ENCODE peak calls at places on chromosomes 6 and 20, in five cellular contexts. One of them, this sample, is unnamed.

GRCh38 chr6:41932378-41932777 is 9.2 kb downstream of the CCND3 start:
- DNase-seq in stimulated activated CD8-positive, alpha-beta memory T cell treated with anti-CD3 and anti-CD28 coated beads, Interleukin-12 subunit alpha, Interleukin-12 subunit beta, amount 100 ng/mL, for 4 hours: no peak
- DNase-seq in H7: no peak
- DNase-seq in omental fat pad: no peak
- DNase-seq in tibial artery: no peak
- DNase-seq in this sample: no peak

GRCh38 chr6:72623808-72624207 is 1.9 kb downstream of the KCNQ5 start:
- DNase-seq in H7: no peak
- DNase-seq in omental fat pad: no peak
- DNase-seq in tibial artery: no peak
- DNase-seq in stimulated activated CD8-positive, alpha-beta memory T cell treated with anti-CD3 and anti-CD28 coated beads, Interleukin-12 subunit alpha, Interleukin-12 subunit beta, amount 100 ng/mL, for 4 hours: no peak
- DNase-seq in this sample: no peak

GRCh38 chr20:40632346-40632976 is 56.6 kb downstream of the MAFB start:
- DNase-seq in omental fat pad: no peak
- DNase-seq in stimulated activated CD8-positive, alpha-beta memory T cell treated with anti-CD3 and anti-CD28 coated beads, Interleukin-12 subunit alpha, Interleukin-12 subunit beta, amount 100 ng/mL, for 4 hours: no peak
- DNase-seq in H7: no peak
- DNase-seq in tibial artery: no peak
- DNase-seq in this sample: no peak

GRCh38 chr20:49562341-49563014 is 5.5 kb downstream of the PTGIS start:
- DNase-seq in H7: peak; percentile 83
- DNase-seq in tibial artery: peak; percentile 94
- DNase-seq in stimulated activated CD8-positive, alpha-beta memory T cell treated with anti-CD3 and anti-CD28 coated beads, Interleukin-12 subunit alpha, Interleukin-12 subunit beta, amount 100 ng/mL, for 4 hours: no peak
- DNase-seq in omental fat pad: peak; percentile 49
- DNase-seq in this sample: peak; percentile 70

GRCh38 chr20:33061626-33062025 is 7.9 kb downstream of the BPIFB3 start:
- DNase-seq in omental fat pad: no peak
- DNase-seq in H7: no peak
- DNase-seq in stimulated activated CD8-positive, alpha-beta memory T cell treated with anti-CD3 and anti-CD28 coated beads, Interleukin-12 subunit alpha, Interleukin-12 subunit beta, amount 100 ng/mL, for 4 hours: no peak
- DNase-seq in tibial artery: no peak
- DNase-seq in this sample: no peak

GRCh38 chr6:48736486-48737206 is 625.6 kb upstream of the PTCHD4 start:
- DNase-seq in omental fat pad: no peak
- DNase-seq in stimulated activated CD8-positive, alpha-beta memory T cell treated with anti-CD3 and anti-CD28 coated beads, Interleukin-12 subunit alpha, Interleukin-12 subunit beta, amount 100 ng/mL, for 4 hours: no peak
- DNase-seq in tibial artery: no peak
- DNase-seq in H7: no peak
- DNase-seq in this sample: no peak

GRCh38 chr6:18263561-18264337 is 581 bp downstream of the DEK start:
- DNase-seq in omental fat pad: peak; percentile 35
- DNase-seq in stimulated activated CD8-positive, alpha-beta memory T cell treated with anti-CD3 and anti-CD28 coated beads, Interleukin-12 subunit alpha, Interleukin-12 subunit beta, amount 100 ng/mL, for 4 hours: peak; percentile 21
- DNase-seq in H7: peak; percentile 88
- DNase-seq in tibial artery: peak; percentile 50
- DNase-seq in this sample: no peak

GRCh38 chr6:167495506-167496391 is 170.9 kb downstream of the TTLL2 start:
- DNase-seq in tibial artery: no peak
- DNase-seq in H7: no peak
- DNase-seq in omental fat pad: no peak
- DNase-seq in stimulated activated CD8-positive, alpha-beta memory T cell treated with anti-CD3 and anti-CD28 coated beads, Interleukin-12 subunit alpha, Interleukin-12 subunit beta, amount 100 ng/mL, for 4 hours: no peak
- DNase-seq in this sample: no peak

GRCh38 chr6:83470587-83470986 is 39.7 kb upstream of the ME1 start:
- DNase-seq in omental fat pad: no peak
- DNase-seq in tibial artery: no peak
- DNase-seq in H7: no peak
- DNase-seq in stimulated activated CD8-positive, alpha-beta memory T cell treated with anti-CD3 and anti-CD28 coated beads, Interleukin-12 subunit alpha, Interleukin-12 subunit beta, amount 100 ng/mL, for 4 hours: no peak
- DNase-seq in this sample: no peak

GRCh38 chr6:158631678-158632537 is 12.6 kb downstream of the DYNLT1 start:
- DNase-seq in H7: no peak
- DNase-seq in stimulated activated CD8-positive, alpha-beta memory T cell treated with anti-CD3 and anti-CD28 coated beads, Interleukin-12 subunit alpha, Interleukin-12 subunit beta, amount 100 ng/mL, for 4 hours: no peak
- DNase-seq in tibial artery: peak; percentile 85
- DNase-seq in omental fat pad: no peak
- DNase-seq in this sample: no peak

GRCh38 chr6:27312146-27312949 is at the start of gene POM121L2:
- DNase-seq in stimulated activated CD8-positive, alpha-beta memory T cell treated with anti-CD3 and anti-CD28 coated beads, Interleukin-12 subunit alpha, Interleukin-12 subunit beta, amount 100 ng/mL, for 4 hours: peak; percentile 23
- DNase-seq in omental fat pad: peak; percentile 24
- DNase-seq in tibial artery: no peak
- DNase-seq in H7: peak; percentile 87
- DNase-seq in this sample: peak; percentile 72

GRCh38 chr20:64092258-64093012 is 8.2 kb upstream of the LKAAEAR1 start:
- DNase-seq in H7: no peak
- DNase-seq in omental fat pad: no peak
- DNase-seq in tibial artery: no peak
- DNase-seq in stimulated activated CD8-positive, alpha-beta memory T cell treated with anti-CD3 and anti-CD28 coated beads, Interleukin-12 subunit alpha, Interleukin-12 subunit beta, amount 100 ng/mL, for 4 hours: no peak
- DNase-seq in this sample: no peak

GRCh38 chr6:13787146-13787545 is 27.2 kb downstream of the MCUR1 start:
- DNase-seq in stimulated activated CD8-positive, alpha-beta memory T cell treated with anti-CD3 and anti-CD28 coated beads, Interleukin-12 subunit alpha, Interleukin-12 subunit beta, amount 100 ng/mL, for 4 hours: no peak
- DNase-seq in omental fat pad: no peak
- DNase-seq in H7: peak; percentile 22
- DNase-seq in tibial artery: no peak
- DNase-seq in this sample: no peak

GRCh38 chr6:163536770-163537169 is 122.3 kb downstream of the QKI start:
- DNase-seq in stimulated activated CD8-positive, alpha-beta memory T cell treated with anti-CD3 and anti-CD28 coated beads, Interleukin-12 subunit alpha, Interleukin-12 subunit beta, amount 100 ng/mL, for 4 hours: no peak
- DNase-seq in omental fat pad: no peak
- DNase-seq in H7: no peak
- DNase-seq in tibial artery: no peak
- DNase-seq in this sample: no peak

GRCh38 chr6:41474213-41474933 is 71.8 kb upstream of the FOXP4 start:
- DNase-seq in tibial artery: no peak
- DNase-seq in omental fat pad: no peak
- DNase-seq in stimulated activated CD8-positive, alpha-beta memory T cell treated with anti-CD3 and anti-CD28 coated beads, Interleukin-12 subunit alpha, Interleukin-12 subunit beta, amount 100 ng/mL, for 4 hours: no peak
- DNase-seq in H7: no peak
- DNase-seq in this sample: no peak

GRCh38 chr20:19423892-19424620 is 211.6 kb downstream of the SLC24A3 start:
- DNase-seq in tibial artery: no peak
- DNase-seq in H7: no peak
- DNase-seq in omental fat pad: no peak
- DNase-seq in stimulated activated CD8-positive, alpha-beta memory T cell treated with anti-CD3 and anti-CD28 coated beads, Interleukin-12 subunit alpha, Interleukin-12 subunit beta, amount 100 ng/mL, for 4 hours: no peak
- DNase-seq in this sample: no peak

GRCh38 chr20:36544134-36545018 is 3.1 kb downstream of the MYL9 start:
- DNase-seq in H7: peak; percentile 38
- DNase-seq in stimulated activated CD8-positive, alpha-beta memory T cell treated with anti-CD3 and anti-CD28 coated beads, Interleukin-12 subunit alpha, Interleukin-12 subunit beta, amount 100 ng/mL, for 4 hours: no peak
- DNase-seq in omental fat pad: no peak
- DNase-seq in tibial artery: no peak
- DNase-seq in this sample: no peak

GRCh38 chr20:35776513-35777101 is 4.8 kb downstream of the PHF20 start:
- DNase-seq in H7: no peak
- DNase-seq in stimulated activated CD8-positive, alpha-beta memory T cell treated with anti-CD3 and anti-CD28 coated beads, Interleukin-12 subunit alpha, Interleukin-12 subunit beta, amount 100 ng/mL, for 4 hours: no peak
- DNase-seq in tibial artery: peak; percentile 80
- DNase-seq in omental fat pad: peak; percentile 43
- DNase-seq in this sample: peak; percentile 62

GRCh38 chr6:104682722-104683643 is 176.7 kb downstream of the HACE1 start:
- DNase-seq in H7: peak; percentile 47
- DNase-seq in omental fat pad: no peak
- DNase-seq in stimulated activated CD8-positive, alpha-beta memory T cell treated with anti-CD3 and anti-CD28 coated beads, Interleukin-12 subunit alpha, Interleukin-12 subunit beta, amount 100 ng/mL, for 4 hours: peak; percentile 24
- DNase-seq in tibial artery: no peak
- DNase-seq in this sample: no peak

GRCh38 chr20:7031222-7031621 is 263.7 kb downstream of the BMP2 start:
- DNase-seq in omental fat pad: no peak
- DNase-seq in tibial artery: no peak
- DNase-seq in stimulated activated CD8-positive, alpha-beta memory T cell treated with anti-CD3 and anti-CD28 coated beads, Interleukin-12 subunit alpha, Interleukin-12 subunit beta, amount 100 ng/mL, for 4 hours: no peak
- DNase-seq in H7: peak; percentile 5
- DNase-seq in this sample: no peak

GRCh38 chr6:41093729-41094128 is 21.0 kb downstream of the NFYA start:
- DNase-seq in H7: no peak
- DNase-seq in omental fat pad: no peak
- DNase-seq in tibial artery: no peak
- DNase-seq in stimulated activated CD8-positive, alpha-beta memory T cell treated with anti-CD3 and anti-CD28 coated beads, Interleukin-12 subunit alpha, Interleukin-12 subunit beta, amount 100 ng/mL, for 4 hours: no peak
- DNase-seq in this sample: no peak

GRCh38 chr6:67538032-67538431 is 1097.0 kb upstream of the ADGRB3 start:
- DNase-seq in omental fat pad: no peak
- DNase-seq in H7: no peak
- DNase-seq in tibial artery: no peak
- DNase-seq in stimulated activated CD8-positive, alpha-beta memory T cell treated with anti-CD3 and anti-CD28 coated beads, Interleukin-12 subunit alpha, Interleukin-12 subunit beta, amount 100 ng/mL, for 4 hours: no peak
- DNase-seq in this sample: no peak

GRCh38 chr6:34657307-34657978 is 39.1 kb downstream of the ILRUN start:
- DNase-seq in omental fat pad: no peak
- DNase-seq in stimulated activated CD8-positive, alpha-beta memory T cell treated with anti-CD3 and anti-CD28 coated beads, Interleukin-12 subunit alpha, Interleukin-12 subunit beta, amount 100 ng/mL, for 4 hours: no peak
- DNase-seq in H7: no peak
- DNase-seq in tibial artery: peak; percentile 34
- DNase-seq in this sample: peak; percentile 43

GRCh38 chr6:30213999-30214982 is 1.1 kb upstream of the TRIM26 start:
- DNase-seq in stimulated activated CD8-positive, alpha-beta memory T cell treated with anti-CD3 and anti-CD28 coated beads, Interleukin-12 subunit alpha, Interleukin-12 subunit beta, amount 100 ng/mL, for 4 hours: peak; percentile 65
- DNase-seq in H7: peak; percentile 80
- DNase-seq in tibial artery: peak; percentile 81
- DNase-seq in omental fat pad: peak; percentile 30
- DNase-seq in this sample: peak; percentile 80

GRCh38 chr6:128932061-128932460 is 49.1 kb downstream of the LAMA2 start:
- DNase-seq in omental fat pad: no peak
- DNase-seq in tibial artery: no peak
- DNase-seq in H7: no peak
- DNase-seq in stimulated activated CD8-positive, alpha-beta memory T cell treated with anti-CD3 and anti-CD28 coated beads, Interleukin-12 subunit alpha, Interleukin-12 subunit beta, amount 100 ng/mL, for 4 hours: no peak
- DNase-seq in this sample: no peak

GRCh38 chr20:58306421-58307261 is 2.9 kb upstream of the RAB22A start:
- DNase-seq in omental fat pad: no peak
- DNase-seq in tibial artery: peak; percentile 44
- DNase-seq in stimulated activated CD8-positive, alpha-beta memory T cell treated with anti-CD3 and anti-CD28 coated beads, Interleukin-12 subunit alpha, Interleukin-12 subunit beta, amount 100 ng/mL, for 4 hours: peak; percentile 59
- DNase-seq in H7: no peak
- DNase-seq in this sample: no peak

GRCh38 chr6:51855310-51856082 is 231.9 kb downstream of the PKHD1 start:
- DNase-seq in omental fat pad: no peak
- DNase-seq in H7: peak; percentile 56
- DNase-seq in tibial artery: no peak
- DNase-seq in stimulated activated CD8-positive, alpha-beta memory T cell treated with anti-CD3 and anti-CD28 coated beads, Interleukin-12 subunit alpha, Interleukin-12 subunit beta, amount 100 ng/mL, for 4 hours: no peak
- DNase-seq in this sample: no peak

GRCh38 chr6:134029495-134030455 is 22.6 kb downstream of the SLC2A12 start:
- DNase-seq in omental fat pad: no peak
- DNase-seq in H7: no peak
- DNase-seq in tibial artery: no peak
- DNase-seq in stimulated activated CD8-positive, alpha-beta memory T cell treated with anti-CD3 and anti-CD28 coated beads, Interleukin-12 subunit alpha, Interleukin-12 subunit beta, amount 100 ng/mL, for 4 hours: no peak
- DNase-seq in this sample: no peak

GRCh38 chr6:95240514-95240913 is 336.8 kb upstream of the MANEA start:
- DNase-seq in stimulated activated CD8-positive, alpha-beta memory T cell treated with anti-CD3 and anti-CD28 coated beads, Interleukin-12 subunit alpha, Interleukin-12 subunit beta, amount 100 ng/mL, for 4 hours: no peak
- DNase-seq in tibial artery: no peak
- DNase-seq in H7: no peak
- DNase-seq in omental fat pad: no peak
- DNase-seq in this sample: no peak

GRCh38 chr6:112979830-112980229 is 632.7 kb downstream of the RFPL4B start:
- DNase-seq in H7: no peak
- DNase-seq in stimulated activated CD8-positive, alpha-beta memory T cell treated with anti-CD3 and anti-CD28 coated beads, Interleukin-12 subunit alpha, Interleukin-12 subunit beta, amount 100 ng/mL, for 4 hours: no peak
- DNase-seq in omental fat pad: no peak
- DNase-seq in tibial artery: no peak
- DNase-seq in this sample: no peak

GRCh38 chr6:158416841-158417759 is 104.8 kb downstream of the TULP4 start:
- DNase-seq in tibial artery: no peak
- DNase-seq in stimulated activated CD8-positive, alpha-beta memory T cell treated with anti-CD3 and anti-CD28 coated beads, Interleukin-12 subunit alpha, Interleukin-12 subunit beta, amount 100 ng/mL, for 4 hours: no peak
- DNase-seq in omental fat pad: no peak
- DNase-seq in H7: no peak
- DNase-seq in this sample: no peak

GRCh38 chr20:57224641-57225138 is 41.8 kb downstream of the BMP7 start:
- DNase-seq in stimulated activated CD8-positive, alpha-beta memory T cell treated with anti-CD3 and anti-CD28 coated beads, Interleukin-12 subunit alpha, Interleukin-12 subunit beta, amount 100 ng/mL, for 4 hours: no peak
- DNase-seq in omental fat pad: no peak
- DNase-seq in H7: peak; percentile 66
- DNase-seq in tibial artery: no peak
- DNase-seq in this sample: no peak

GRCh38 chr6:116268589-116269293 is 11.0 kb downstream of the TSPYL1 start:
- DNase-seq in tibial artery: no peak
- DNase-seq in H7: peak; percentile 70
- DNase-seq in omental fat pad: no peak
- DNase-seq in stimulated activated CD8-positive, alpha-beta memory T cell treated with anti-CD3 and anti-CD28 coated beads, Interleukin-12 subunit alpha, Interleukin-12 subunit beta, amount 100 ng/mL, for 4 hours: no peak
- DNase-seq in this sample: no peak

GRCh38 chr6:134816780-134817179 is 133.1 kb downstream of the ALDH8A1 start:
- DNase-seq in H7: no peak
- DNase-seq in stimulated activated CD8-positive, alpha-beta memory T cell treated with anti-CD3 and anti-CD28 coated beads, Interleukin-12 subunit alpha, Interleukin-12 subunit beta, amount 100 ng/mL, for 4 hours: no peak
- DNase-seq in omental fat pad: no peak
- DNase-seq in tibial artery: no peak
- DNase-seq in this sample: no peak

GRCh38 chr6:39053854-39054576 is 5.4 kb downstream of the GLP1R start:
- DNase-seq in tibial artery: no peak
- DNase-seq in omental fat pad: no peak
- DNase-seq in H7: no peak
- DNase-seq in stimulated activated CD8-positive, alpha-beta memory T cell treated with anti-CD3 and anti-CD28 coated beads, Interleukin-12 subunit alpha, Interleukin-12 subunit beta, amount 100 ng/mL, for 4 hours: no peak
- DNase-seq in this sample: no peak

GRCh38 chr6:133701633-133702331 is 187.1 kb upstream of the TCF21 start:
- DNase-seq in H7: no peak
- DNase-seq in tibial artery: no peak
- DNase-seq in stimulated activated CD8-positive, alpha-beta memory T cell treated with anti-CD3 and anti-CD28 coated beads, Interleukin-12 subunit alpha, Interleukin-12 subunit beta, amount 100 ng/mL, for 4 hours: no peak
- DNase-seq in omental fat pad: no peak
- DNase-seq in this sample: no peak

GRCh38 chr20:51818479-51819008 is 16.2 kb upstream of the SALL4 start:
- DNase-seq in H7: no peak
- DNase-seq in stimulated activated CD8-positive, alpha-beta memory T cell treated with anti-CD3 and anti-CD28 coated beads, Interleukin-12 subunit alpha, Interleukin-12 subunit beta, amount 100 ng/mL, for 4 hours: no peak
- DNase-seq in omental fat pad: no peak
- DNase-seq in tibial artery: no peak
- DNase-seq in this sample: no peak

GRCh38 chr6:26183581-26184408 is 96.6 kb downstream of the HFE start:
- DNase-seq in H7: peak; percentile 73
- DNase-seq in omental fat pad: no peak
- DNase-seq in stimulated activated CD8-positive, alpha-beta memory T cell treated with anti-CD3 and anti-CD28 coated beads, Interleukin-12 subunit alpha, Interleukin-12 subunit beta, amount 100 ng/mL, for 4 hours: no peak
- DNase-seq in tibial artery: peak; percentile 59
- DNase-seq in this sample: no peak

This sample was measured in breast epithelium.